ENCODE peak calls at places on chromosomes 6 and 20, in four cellular contexts. H, Q, T and E are unnamed samples.

GRCh38 chr20:37745553-37745952 is 51.7 kb downstream of the CTNNBL1 start:
- DNase-seq in H (no peak), Q (no peak), T (no peak), E (no peak)

GRCh38 chr6:53587291-53587690 is 42.4 kb upstream of the GCLC start:
- DNase-seq in Q (no peak), H (no peak), T (no peak), E (no peak)

GRCh38 chr6:26270903-26271639 is 93.9 kb upstream of the BTN3A2 start:
- DNase-seq in Q (no peak), T (no peak), H (no peak), E (no peak)

GRCh38 chr20:13659288-13659687 is 20.6 kb upstream of the TASP1 start:
- DNase-seq in Q (no peak), H (no peak), T (no peak), E (no peak)

GRCh38 chr20:3678198-3678597 is 3.6 kb downstream of the ADAM33 start:
- DNase-seq in Q (no peak), H (no peak), T (no peak), E (no peak)

GRCh38 chr6:128491041-128491642 is 29.3 kb downstream of the PTPRK start:
- DNase-seq in Q (peak), H (no peak), T (no peak), E (peak)

GRCh38 chr6:107866606-107867301 is 42.6 kb upstream of the SCML4 start:
- DNase-seq in T (peak), Q (peak), H (no peak), E (peak)

GRCh38 chr6:82270791-82271392 is 23.3 kb upstream of the IBTK start:
- DNase-seq in T (peak), Q (peak), H (no peak), E (peak)

GRCh38 chr20:1935696-1936366 is 40.6 kb downstream of the SIRPA start:
- DNase-seq in T (no peak), H (no peak), Q (no peak), E (no peak)

GRCh38 chr6:43785904-43786303 is 15.9 kb downstream of the VEGFA start:
- DNase-seq in Q (no peak), H (no peak), T (no peak), E (no peak)

GRCh38 chr6:136031982-136032381 is 180.5 kb downstream of the PDE7B start:
- DNase-seq in T (peak), Q (peak), H (no peak), E (peak)

GRCh38 chr20:62202083-62202395 is 18.0 kb downstream of the HRH3 start:
- DNase-seq in T (no peak), H (no peak), Q (no peak), E (no peak)

GRCh38 chr6:125791151-125791819 is 525 bp downstream of the NCOA7 start:
- DNase-seq in T (peak), Q (peak), H (peak), E (no peak)

GRCh38 chr6:89411019-89411268 is 1.1 kb downstream of the RRAGD start:
- DNase-seq in T (no peak), Q (no peak), H (no peak), E (no peak)

GRCh38 chr6:158022749-158023596 is 41.3 kb downstream of the SYNJ2 start:
- DNase-seq in Q (no peak), T (no peak), H (no peak), E (no peak)

GRCh38 chr20:49513531-49513930 is 31.1 kb upstream of the KCNB1 start:
- DNase-seq in T (peak), Q (no peak), H (no peak), E (no peak)

GRCh38 chr20:23132293-23132929 is 46.3 kb upstream of the CD93 start:
- DNase-seq in Q (no peak), T (peak), H (no peak), E (no peak)

GRCh38 chr20:21100590-21101452 is 5.3 kb downstream of the LINC00237 start:
- DNase-seq in T (no peak), Q (no peak), H (no peak), E (no peak)

GRCh38 chr6:86586195-86586594 is 351.1 kb upstream of the HTR1E start:
- DNase-seq in Q (no peak), H (no peak), T (no peak), E (no peak)

GRCh38 chr6:111552999-111553398 is 52.7 kb downstream of the TRAF3IP2 start:
- DNase-seq in T (no peak), Q (no peak), H (no peak), E (no peak)

GRCh38 chr6:35140991-35141720 is at the start of gene TCP11:
- DNase-seq in Q (no peak), H (no peak), T (peak), E (no peak)

GRCh38 chr20:14336667-14337066 is 745 bp downstream of the FLRT3 start:
- DNase-seq in T (no peak), Q (peak), H (no peak), E (no peak)

GRCh38 chr20:61998343-61999121 is 67.1 kb downstream of the TAF4 start:
- DNase-seq in T (no peak), Q (no peak), H (no peak), E (no peak)

GRCh38 chr6:132525866-132526265 is 12.2 kb upstream of the TAAR9 start:
- DNase-seq in H (no peak), T (no peak), Q (no peak), E (no peak)

GRCh38 chr6:46014511-46015118 is 1.0 kb downstream of the CLIC5 start:
- DNase-seq in H (no peak), T (no peak), Q (no peak), E (no peak)

GRCh38 chr6:83265384-83265783 is 72.2 kb downstream of the RWDD2A start:
- DNase-seq in T (no peak), H (no peak), Q (no peak), E (no peak)

GRCh38 chr6:37048851-37049734 is 43.6 kb downstream of the FGD2 start:
- DNase-seq in T (peak), Q (no peak), H (no peak), E (no peak)

GRCh38 chr6:28710466-28711191 is 184.9 kb downstream of the GPX5 start:
- DNase-seq in Q (peak), H (peak), T (peak), E (no peak)

GRCh38 chr6:168216741-168217140 is 102.8 kb downstream of the DACT2 start:
- DNase-seq in Q (no peak), H (no peak), T (no peak), E (no peak)

GRCh38 chr6:63249875-63250482 is 38.7 kb downstream of the FKBP1C start:
- DNase-seq in Q (no peak), H (no peak), T (no peak), E (no peak)

GRCh38 chr6:84554706-84555105 is 209.7 kb downstream of the TBX18 start:
- DNase-seq in Q (no peak), H (no peak), T (no peak), E (no peak)

GRCh38 chr6:35972471-35972985 is 51.6 kb upstream of the SRPK1 start:
- DNase-seq in H (no peak), T (peak), Q (peak), E (no peak)

GRCh38 chr6:7707787-7708186 is 18.1 kb upstream of the BMP6 start:
- DNase-seq in H (no peak), Q (no peak), T (no peak), E (no peak)

GRCh38 chr6:36154286-36154685 is 24.0 kb downstream of the MAPK13 start:
- DNase-seq in T (no peak), H (no peak), Q (no peak), E (no peak)

GRCh38 chr6:118562959-118563358 is 14.9 kb downstream of the PLN start:
- DNase-seq in H (no peak), Q (no peak), T (no peak), E (no peak)

GRCh38 chr6:131038612-131039344 is 24.3 kb downstream of the EPB41L2 start:
- DNase-seq in T (no peak), Q (peak), H (no peak), E (no peak)

GRCh38 chr20:53849471-53850059 is 220.8 kb downstream of the BCAS1 start:
- DNase-seq in H (no peak), Q (no peak), T (no peak), E (no peak)

GRCh38 chr6:7406743-7407142 is 17.1 kb downstream of the RIOK1 start:
- DNase-seq in T (no peak), Q (no peak), H (no peak), E (no peak)

GRCh38 chr6:82195619-82196018 is 51.9 kb downstream of the IBTK start:
- DNase-seq in H (no peak), Q (no peak), T (no peak), E (no peak)

DNA sequence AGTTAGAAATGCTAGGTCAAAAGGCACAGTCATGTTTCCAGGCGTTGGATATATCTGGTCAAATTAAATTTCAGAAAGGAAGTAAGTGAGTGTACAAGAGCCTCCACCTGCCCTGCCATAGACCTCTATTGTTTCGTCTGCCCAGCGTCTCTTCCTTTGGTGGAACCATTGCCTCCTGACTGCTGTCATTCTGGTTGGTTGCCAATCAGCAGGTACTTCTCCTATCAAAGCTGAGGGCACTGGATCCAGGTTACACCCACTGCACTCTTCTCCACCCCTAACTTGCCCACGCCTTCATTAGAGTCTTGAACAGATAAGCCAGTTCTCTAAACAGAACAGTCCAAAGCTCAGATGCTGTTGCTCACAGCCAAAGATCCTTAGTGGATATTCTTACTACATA is 2.6 kb upstream of the WFDC5 start:
- DNase-seq in H (no peak), T (no peak), Q (no peak), E (no peak)
- TF ChIP-seq TCF7L2 in H (no peak), T (no peak), Q (no peak), E (no peak)

GRCh38 chr6:16438677-16439615 is 200.6 kb downstream of the GMPR start:
- DNase-seq in T (peak), H (no peak), Q (no peak), E (no peak)

GRCh38 chr6:16434885-16435284 is 196.5 kb downstream of the GMPR start:
- DNase-seq in H (no peak), T (no peak), Q (no peak), E (no peak)

GRCh38 chr6:16436550-16436949 is 198.2 kb downstream of the GMPR start:
- DNase-seq in H (no peak), Q (no peak), T (no peak), E (no peak)

GRCh38 chr6:16437984-16438383 is 199.6 kb downstream of the GMPR start:
- DNase-seq in T (no peak), H (no peak), Q (no peak), E (no peak)

DNA sequence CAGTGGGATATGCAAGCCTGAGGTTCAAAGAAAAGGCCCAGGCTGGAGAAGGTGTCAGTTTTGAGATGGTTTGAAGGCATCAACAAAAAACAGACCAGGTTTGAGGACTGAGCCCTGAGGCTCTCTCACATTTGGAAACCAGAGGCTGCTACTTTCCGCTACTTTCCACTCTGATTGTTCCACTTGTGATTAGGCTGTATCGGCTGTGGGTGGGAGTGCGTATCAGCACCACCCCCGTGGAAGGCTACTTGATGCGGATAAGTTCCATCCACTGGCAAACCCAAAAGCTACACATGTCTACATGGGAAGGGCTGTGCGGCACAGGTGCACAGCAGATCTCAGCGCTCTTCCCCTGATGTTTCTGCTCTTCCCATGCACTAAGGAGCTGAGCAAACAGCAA is 198.7 kb downstream of the GMPR start:
- DNase-seq in Q (no peak), H (no peak), T (no peak), E (no peak)
- TF ChIP-seq POLR2AphosphoS5 in Q (no peak), H (no peak), T (no peak), E (no peak)

DNA sequence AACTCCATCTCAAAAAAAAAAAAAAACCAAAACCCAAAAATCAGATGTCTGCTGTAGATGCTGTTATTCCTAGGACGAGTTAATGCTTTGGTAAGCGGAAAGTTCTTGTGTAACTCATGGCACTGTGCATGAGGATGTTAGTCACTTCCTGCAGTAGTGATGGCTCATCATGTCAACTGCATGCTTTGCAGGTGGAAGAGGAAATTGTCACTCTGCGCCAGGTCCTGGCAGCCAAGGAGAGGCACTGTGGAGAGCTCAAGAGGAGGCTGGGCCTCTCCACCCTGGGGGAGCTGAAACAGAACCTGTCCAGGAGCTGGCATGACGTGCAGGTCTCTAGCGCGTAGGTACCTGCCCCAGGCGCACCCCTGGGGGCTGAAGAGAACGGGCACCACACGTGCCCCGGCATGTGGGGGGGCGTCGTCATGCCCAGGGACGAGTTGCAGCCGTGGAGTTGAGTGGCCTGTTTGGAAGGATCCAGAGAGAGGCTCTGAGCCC is 8.5 kb downstream of the TPD52L2 start:
- DNase-seq in Q (no peak), T (no peak), H (peak), E (no peak)
- TF ChIP-seq TCF7L2 in Q (no peak), T (no peak), H (no peak), E (no peak)

GRCh38 chr20:48189177-48189576 is 403.9 kb upstream of the SULF2 start:
- DNase-seq in H (no peak), T (no peak), Q (peak), E (peak)
- TF ChIP-seq POLR2AphosphoS5 in H (no peak), T (no peak), Q (no peak), E (no peak)

DNA sequence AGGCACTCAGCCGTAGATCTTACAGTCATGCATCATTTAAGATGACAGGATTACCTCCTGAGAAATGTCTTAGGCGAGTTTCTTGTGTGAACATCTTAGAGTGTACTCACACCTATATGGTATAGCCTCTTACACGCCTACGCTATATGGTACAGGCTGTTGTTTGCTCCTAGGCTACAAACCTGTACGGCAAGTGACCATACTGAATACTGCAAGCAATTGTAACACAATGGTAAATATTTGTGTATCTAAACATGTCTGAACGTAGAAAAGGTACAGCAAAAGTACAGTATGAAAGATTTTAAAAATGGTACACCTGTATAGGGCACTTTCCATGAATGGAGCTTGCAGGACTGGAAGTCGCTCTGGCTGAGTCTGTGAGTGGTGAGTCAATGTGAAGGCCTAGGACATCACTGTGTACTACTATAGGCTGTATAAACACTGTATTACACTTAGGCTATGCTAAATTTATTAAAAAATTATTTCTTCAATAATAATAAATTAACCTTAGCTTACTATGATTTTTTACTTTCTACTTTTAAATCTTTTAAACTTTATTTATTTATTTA is 540 bp upstream of the IL20RA start:
- DNase-seq in T (no peak), H (no peak), Q (no peak), E (no peak)
- TF ChIP-seq TCF7L2 in T (no peak), H (no peak), Q (no peak), E (no peak)

GRCh38 chr20:286508-286907 is 4.0 kb downstream of the C20orf96 start:
- DNase-seq in T (no peak), Q (no peak), H (no peak), E (no peak)

GRCh38 chr20:294602-295001 is 2.8 kb upstream of the ZCCHC3 start:
- DNase-seq in H (no peak), T (no peak), Q (no peak), E (no peak)

GRCh38 chr20:289693-290080 is 863 bp downstream of the C20orf96 start:
- DNase-seq in T (no peak), H (no peak), Q (no peak), E (no peak)

GRCh38 chr20:288956-289692 is 1.4 kb downstream of the C20orf96 start:
- DNase-seq in H (no peak), Q (no peak), T (no peak), E (no peak)

DNA sequence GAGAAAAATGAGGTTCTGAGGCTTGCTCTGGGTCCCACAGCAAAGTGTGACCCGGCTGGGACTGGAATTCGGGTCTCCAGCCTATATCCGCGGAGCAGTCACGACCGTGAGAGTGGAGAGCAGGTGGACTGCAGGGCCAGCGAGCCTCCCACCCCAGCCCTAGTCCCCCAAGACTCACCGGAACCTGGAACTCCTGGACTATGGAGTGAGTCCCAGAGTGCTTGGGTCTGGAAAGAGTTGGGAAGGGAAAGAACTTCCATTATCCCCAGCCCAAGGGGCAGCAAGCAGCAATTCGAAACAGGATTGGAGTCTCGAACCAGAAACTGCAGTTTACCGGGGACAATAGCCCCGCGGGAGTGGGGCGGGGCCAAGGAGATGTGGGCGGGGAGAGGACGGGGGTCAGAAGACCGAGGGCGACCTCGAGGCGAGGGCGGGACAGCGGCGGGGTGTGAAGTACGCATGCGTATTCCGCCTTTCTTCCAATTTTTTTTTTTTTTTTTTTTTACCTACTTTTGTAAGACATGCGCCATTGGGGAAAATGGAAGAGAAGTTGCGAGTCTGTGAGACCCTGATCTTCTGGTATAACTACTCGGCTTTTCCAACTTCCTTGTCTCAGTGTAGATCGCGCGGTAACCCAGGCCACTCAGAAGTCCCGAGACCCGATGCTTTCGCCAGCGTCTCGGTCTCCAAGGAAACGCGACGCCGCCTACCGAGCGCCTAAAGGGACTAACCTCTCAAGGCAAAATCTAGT is at the start of gene C20orf96:
- DNase-seq in Q (peak), H (peak), T (peak), E (peak)
- TF ChIP-seq POLR2AphosphoS5 in Q (peak), H (peak), T (peak), E (peak)